ENCODE peak calls at places on chromosome 19, in four cellular contexts. F is stimulated activated CD4-positive, alpha-beta T cell treated with anti-CD3 and anti-CD28 coated beads, TNF-alpha, amount 100 ng/mL, for 4 hours; K is hypothalamus; B is activated B cell treated with CpG ODN at 0.5 μM for 24 hours. Z is an unnamed sample.

GRCh38 chr19:29887498-29887897 is 54.5 kb upstream of the URI1 start:
- DNase-seq in B (no peak), K (no peak), F (no peak), Z (no peak)

GRCh38 chr19:45508931-45509691 is 1.8 kb downstream of the VASP start:
- DNase-seq in B (peak; percentile 59), F (no peak), K (no peak), Z (peak; percentile 31)

GRCh38 chr19:19822148-19822429 is 539 bp upstream of the ZNF506 start:
- DNase-seq in B (no peak), K (no peak), F (peak; percentile 11), Z (no peak)

GRCh38 chr19:10878253-10878652 is 6.9 kb downstream of the CARM1 start:
- DNase-seq in B (no peak), F (no peak), K (no peak), Z (no peak)

GRCh38 chr19:44055870-44056269 is 4.0 kb downstream of the ZNF223 start:
- DNase-seq in K (no peak), F (no peak), B (no peak), Z (no peak)

GRCh38 chr19:32287811-32288227 is 57.6 kb upstream of the ZNF507 start:
- DNase-seq in K (peak; percentile 39), B (no peak), F (peak; percentile 1), Z (peak; percentile 14)

GRCh38 chr19:32863301-32863700 is 6.3 kb downstream of the SLC7A9 start:
- DNase-seq in F (no peak), K (no peak), B (no peak), Z (no peak)

GRCh38 chr19:12093777-12094176 is 29.2 kb downstream of the ZNF844 start:
- DNase-seq in B (no peak), K (no peak), F (no peak), Z (no peak)

GRCh38 chr19:46009530-46010510 is 13.0 kb downstream of the PGLYRP1 start:
- DNase-seq in B (peak; percentile 55), K (peak; percentile 72), F (peak; percentile 43), Z (peak; percentile 62)

GRCh38 chr19:15954820-15955219 is 6.0 kb downstream of the OR10H4 start:
- DNase-seq in B (no peak), K (no peak), F (no peak), Z (no peak)

GRCh38 chr19:53467503-53468262 is at the start of gene ZNF813:
- DNase-seq in F (peak; percentile 97), B (peak; percentile 97), K (peak; percentile 91), Z (peak; percentile 45)

GRCh38 chr19:5403968-5404640 is 51.1 kb upstream of the ZNRF4 start:
- DNase-seq in K (peak; percentile 35), B (peak; percentile 44), F (peak; percentile 17), Z (peak; percentile 64)

GRCh38 chr19:22545751-22546150 is 88.4 kb upstream of the ZNF492 start:
- DNase-seq in B (no peak), K (peak; percentile 6), F (no peak), Z (no peak)

GRCh38 chr19:7109678-7110289 is 40.3 kb downstream of the ZNF557 start:
- DNase-seq in B (no peak), K (no peak), F (no peak), Z (no peak)

GRCh38 chr19:55472463-55472862 is 4.0 kb upstream of the ZNF628 start:
- DNase-seq in B (no peak), F (no peak), K (no peak), Z (peak; percentile 55)

GRCh38 chr19:48639483-48640375 is 2.5 kb upstream of the DBP start:
- DNase-seq in F (no peak), B (no peak), K (no peak), Z (no peak)

GRCh38 chr19:7928334-7928706 is 2.4 kb upstream of the CTXN1 start:
- DNase-seq in B (no peak), F (no peak), K (no peak), Z (no peak)

GRCh38 chr19:13146763-13147563 is 3.2 kb downstream of the STX10 start:
- DNase-seq in F (no peak), K (no peak), B (no peak), Z (no peak)

GRCh38 chr19:47390533-47391488 is 28.5 kb downstream of the MEIS3 start:
- DNase-seq in K (no peak), B (no peak), F (no peak), Z (no peak)

GRCh38 chr19:15290149-15290548 is 42.2 kb downstream of the BRD4 start:
- DNase-seq in F (no peak), B (no peak), K (no peak), Z (no peak)

GRCh38 chr19:5030136-5030820 is 61.4 kb downstream of the KDM4B start:
- DNase-seq in K (no peak), F (no peak), B (no peak), Z (no peak)

GRCh38 chr19:48290341-48290922 is 20.6 kb downstream of the ZNF114 start:
- DNase-seq in B (no peak), K (no peak), F (no peak), Z (peak; percentile 65)